ENCODE peak calls at places on chromosomes 2 and 18, in eight cellular contexts. Y, P, D, N, W, S, A and T are unnamed samples.

GRCh38 chr18:1906421-1906820 is 664.9 kb downstream of the METTL4 start:
- DNase-seq in Y (no peak), P (no peak), D (no peak), N (no peak), W (no peak), S (peak), A (no peak), T (no peak)

GRCh38 chr18:65906621-65907034 is 155.8 kb downstream of the CDH7 start:
- DNase-seq in Y (no peak), P (no peak), D (no peak), N (no peak), W (no peak), S (no peak), A (no peak), T (no peak)

GRCh38 chr18:37667836-37668235 is 102.2 kb upstream of the CELF4 start:
- DNase-seq in Y (no peak), P (no peak), D (no peak), N (no peak), W (no peak), S (no peak), A (no peak), T (no peak)

GRCh38 chr2:109348190-109348589 is 219.2 kb downstream of the SH3RF3 start:
- DNase-seq in Y (no peak), P (peak), D (no peak), N (no peak), W (no peak), S (no peak), A (no peak), T (no peak)

GRCh38 chr2:119337749-119338148 is 28.9 kb downstream of the C2orf76 start:
- DNase-seq in Y (no peak), P (no peak), D (no peak), N (no peak), W (no peak), S (no peak), A (no peak), T (no peak)

GRCh38 chr2:11985817-11986566 is 239.6 kb downstream of the LPIN1 start:
- DNase-seq in Y (no peak), P (no peak), D (no peak), N (no peak), W (no peak), S (no peak), A (no peak), T (no peak)

GRCh38 chr2:128520787-128521186 is 202.1 kb upstream of the HS6ST1 start:
- DNase-seq in Y (no peak), P (peak), D (no peak), N (peak), W (no peak), S (no peak), A (no peak), T (no peak)

GRCh38 chr2:71417300-71418202 is 35.8 kb upstream of the DYSF start:
- DNase-seq in Y (no peak), P (no peak), D (no peak), N (no peak), W (no peak), S (no peak), A (peak), T (peak)

GRCh38 chr2:157336137-157336721 is 10.6 kb upstream of the ERMN start:
- DNase-seq in Y (peak), P (no peak), D (no peak), N (no peak), W (no peak), S (no peak), A (peak), T (peak)

GRCh38 chr2:196239622-196240587 is 68.5 kb upstream of the STK17B start:
- DNase-seq in Y (no peak), P (no peak), D (peak), N (peak), W (no peak), S (peak), A (peak), T (peak)

GRCh38 chr18:35131387-35132283 is 90.4 kb downstream of the MAPRE2 start:
- DNase-seq in Y (no peak), P (no peak), D (no peak), N (no peak), W (no peak), S (no peak), A (no peak), T (no peak)

GRCh38 chr2:53211201-53211774 is 556.3 kb upstream of the CHAC2 start:
- DNase-seq in Y (no peak), P (no peak), D (no peak), N (no peak), W (no peak), S (no peak), A (no peak), T (no peak)